ENCODE peak calls at places on chromosome 21, in nine cellular contexts. S is H9, P is tibial nerve, N is fibroblast of lung, A is fibroblast of pulmonary artery, W is Calu3, Y is osteoblast, D is tibial artery, C is dorsolateral prefrontal cortex. R is an unnamed sample.

GRCh38 chr21:35051287-35051818 is 2.3 kb upstream of the RUNX1 start:
- DNase-seq in P (peak; percentile 62), W (peak; percentile 88), C (peak; percentile 50), A (peak; percentile 92), S (peak; percentile 85), D (peak; percentile 82), Y (peak; percentile 90), N (peak; percentile 95), R (no peak)

GRCh38 chr21:36709030-36709867 is 10.3 kb downstream of the SIM2 start:
- DNase-seq in C (peak; percentile 23), S (peak; percentile 56), D (no peak), A (no peak), Y (peak; percentile 77), P (no peak), N (no peak), W (no peak), R (no peak)

GRCh38 chr21:21734088-21734487 is 735.9 kb downstream of the NCAM2 start:
- DNase-seq in C (no peak), W (no peak), N (no peak), S (no peak), A (no peak), P (no peak), Y (no peak), D (no peak), R (no peak)

GRCh38 chr21:35543746-35544145 is 494.6 kb upstream of the RUNX1 start:
- DNase-seq in W (no peak), P (no peak), S (no peak), A (no peak), Y (no peak), N (no peak), C (no peak), D (no peak), R (no peak)

GRCh38 chr21:35818597-35818996 is 241.7 kb downstream of the SETD4 start:
- DNase-seq in S (no peak), N (no peak), Y (no peak), P (no peak), W (no peak), A (no peak), D (no peak), C (no peak), R (no peak)

GRCh38 chr21:44376606-44377005 is 23.2 kb downstream of the TRPM2 start:
- DNase-seq in Y (no peak), P (no peak), W (no peak), C (peak; percentile 17), S (no peak), N (no peak), A (no peak), D (no peak), R (no peak)

GRCh38 chr21:28334407-28334806 is 658.3 kb downstream of the LTN1 start:
- DNase-seq in A (no peak), W (no peak), N (no peak), D (no peak), S (no peak), C (no peak), P (no peak), Y (no peak), R (no peak)

GRCh38 chr21:20258542-20258941 is 739.7 kb upstream of the NCAM2 start:
- DNase-seq in P (no peak), C (no peak), D (no peak), N (no peak), A (no peak), Y (no peak), S (no peak), W (no peak), R (no peak)

GRCh38 chr21:36321325-36322082 is 1.5 kb downstream of the MORC3 start:
- DNase-seq in P (no peak), N (peak; percentile 41), C (no peak), A (peak; percentile 32), Y (peak; percentile 61), D (no peak), W (no peak), S (peak; percentile 46), R (no peak)

GRCh38 chr21:34980423-34981115 is 68.5 kb downstream of the RUNX1 start:
- DNase-seq in P (no peak), W (no peak), D (no peak), Y (no peak), N (no peak), S (no peak), A (no peak), C (no peak), R (no peak)

GRCh38 chr21:38631676-38632075 is 133.4 kb upstream of the ERG start:
- DNase-seq in A (no peak), P (no peak), W (no peak), N (no peak), S (no peak), Y (no peak), D (no peak), C (no peak), R (no peak)

GRCh38 chr21:39086547-39086946 is 96.7 kb downstream of the PSMG1 start:
- DNase-seq in S (no peak), Y (no peak), W (no peak), D (no peak), P (no peak), N (no peak), A (no peak), C (no peak), R (no peak)

GRCh38 chr21:26982767-26983166 is 15.9 kb upstream of the ADAMTS5 start:
- DNase-seq in P (no peak), Y (no peak), S (no peak), W (peak; percentile 8), D (no peak), A (no peak), N (peak; percentile 65), C (no peak), R (no peak)

GRCh38 chr21:32442566-32443318 is 30.2 kb downstream of the EVA1C start:
- DNase-seq in C (no peak), W (no peak), P (no peak), S (no peak), A (peak; percentile 85), N (no peak), D (no peak), Y (peak; percentile 73), R (no peak)

GRCh38 chr21:39633770-39634181 is 21.0 kb downstream of the B3GALT5 start:
- DNase-seq in A (peak; percentile 16), N (peak; percentile 87), D (no peak), P (no peak), S (no peak), W (peak; percentile 27), C (no peak), Y (peak; percentile 96), R (no peak)

GRCh38 chr21:38308785-38309119 is 52.0 kb downstream of the KCNJ15 start:
- DNase-seq in N (no peak), A (no peak), D (no peak), W (no peak), P (no peak), Y (no peak), C (no peak), S (no peak), R (no peak)

GRCh38 chr21:36194024-36194423 is 37.4 kb downstream of the DOP1B start:
- DNase-seq in Y (no peak), W (no peak), A (no peak), D (no peak), P (no peak), C (no peak), S (no peak), N (no peak), R (no peak)

GRCh38 chr21:33441489-33442477 is 38.0 kb downstream of the TMEM50B start:
- DNase-seq in Y (peak; percentile 74), N (peak; percentile 94), A (peak; percentile 91), S (no peak), P (no peak), W (no peak), C (no peak), D (peak; percentile 47), R (no peak)

GRCh38 chr21:34892196-34892595 is 156.9 kb downstream of the RUNX1 start:
- DNase-seq in S (no peak), A (no peak), W (no peak), D (no peak), N (peak; percentile 54), P (no peak), Y (peak; percentile 85), C (no peak), R (no peak)

GRCh38 chr21:39385299-39386145 is 36.6 kb upstream of the HMGN1 start:
- DNase-seq in N (peak; percentile 82), D (peak; percentile 51), W (peak; percentile 68), P (no peak), S (no peak), Y (peak; percentile 91), C (peak; percentile 86), A (peak; percentile 84), R (peak; percentile 58)

GRCh38 chr21:45926281-45926680 is 55.3 kb upstream of the COL6A1 start:
- DNase-seq in Y (no peak), P (no peak), N (no peak), A (no peak), D (no peak), C (no peak), W (no peak), S (no peak), R (no peak)
- TF ChIP-seq CTCF in Y (peak; percentile 44), P (no peak), N (peak; percentile 13), A (peak; percentile 10), D (no peak), C (no peak), W (no peak), S (peak; percentile 50), R (no peak)

DNA sequence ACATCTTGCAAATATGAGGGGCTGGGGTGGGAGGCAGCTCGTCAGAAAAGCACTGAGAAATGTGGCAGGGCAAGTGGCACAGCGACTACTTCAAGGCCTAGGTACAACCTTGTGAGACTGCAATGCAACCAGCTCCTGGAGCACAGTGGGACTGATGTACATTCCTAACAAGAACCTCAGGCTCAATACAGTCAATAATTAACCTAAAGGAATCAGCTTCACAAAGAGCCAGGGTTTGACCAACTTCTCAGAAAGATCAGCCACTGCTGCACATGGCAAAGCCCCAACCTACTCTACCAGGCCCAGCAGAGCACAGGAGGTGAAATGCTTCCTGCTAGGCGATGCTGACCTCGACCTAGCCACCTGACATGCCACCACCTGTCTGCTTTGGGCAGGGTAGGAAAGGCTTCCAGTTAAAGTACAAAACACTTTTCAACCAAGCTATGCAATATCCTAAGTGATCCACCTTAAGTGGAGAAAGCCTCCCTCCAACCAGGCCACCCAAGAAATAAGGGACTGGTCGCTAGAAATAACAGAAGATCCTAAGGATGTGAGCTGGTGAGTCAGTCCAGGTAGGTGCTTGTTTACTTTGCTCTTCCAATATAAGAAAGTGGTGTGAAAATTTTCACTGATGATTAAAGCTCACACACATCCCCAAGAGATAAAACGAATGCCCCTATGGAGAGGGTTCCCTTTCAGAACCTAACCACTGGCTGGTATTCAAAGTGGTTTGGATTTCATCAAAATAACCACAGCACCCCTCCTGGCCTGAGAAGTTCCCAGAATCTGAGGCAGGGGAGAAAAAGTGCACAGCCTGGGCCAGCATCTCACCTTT is 2.1 kb downstream of the RIPK4 start:
- DNase-seq in S (no peak), P (no peak), W (peak; percentile 39), C (no peak), Y (peak; percentile 68), N (no peak), A (no peak), D (no peak), R (no peak)
- TF ChIP-seq CTCF in S (no peak), P (no peak), W (no peak), C (no peak), Y (no peak), N (no peak), A (no peak), D (no peak), R (no peak)

GRCh38 chr21:30842990-30843389 is 13.4 kb upstream of the KRTAP7-1 start:
- DNase-seq in P (no peak), Y (no peak), W (no peak), A (no peak), S (no peak), C (no peak), N (no peak), D (no peak), R (no peak)
- TF ChIP-seq CTCF in P (no peak), Y (no peak), W (no peak), A (no peak), S (peak; percentile 44), C (no peak), N (no peak), D (no peak), R (no peak)

GRCh38 chr21:16473965-16474364 is 744.2 kb downstream of the USP25 start:
- DNase-seq in C (no peak), D (no peak), A (peak; percentile 39), P (no peak), W (no peak), Y (no peak), S (no peak), N (peak; percentile 15), R (no peak)
- TF ChIP-seq CTCF in C (no peak), D (no peak), A (no peak), P (no peak), W (no peak), Y (no peak), S (no peak), N (no peak), R (no peak)